ENCODE peak calls at places on chromosomes 11 and 22, in four cellular contexts. D is HCT116, S is occipital lobe, L is endothelial cell. O is an unnamed sample.

GRCh38 chr11:12167098-12167999 is 57.0 kb downstream of the MICAL2 start:
- DNase-seq in D (peak; percentile 95), S (no peak), L (no peak), O (peak; percentile 97)

GRCh38 chr11:45104006-45104789 is 42.2 kb upstream of the PRDM11 start:
- DNase-seq in D (no peak), S (no peak), L (no peak), O (no peak)

GRCh38 chr11:29312817-29313216 is 704.0 kb downstream of the KCNA4 start:
- DNase-seq in D (no peak), S (no peak), L (no peak), O (no peak)

GRCh38 chr11:74626604-74627003 is 34.2 kb downstream of the POLD3 start:
- DNase-seq in D (no peak), S (no peak), L (no peak), O (no peak)

GRCh38 chr22:37256075-37256726 is 12.1 kb upstream of the RAC2 start:
- DNase-seq in D (no peak), S (no peak), L (no peak), O (no peak)

GRCh38 chr11:71330349-71330748 is 78.0 kb upstream of the SHANK2 start:
- DNase-seq in D (no peak), S (no peak), L (no peak), O (no peak)

GRCh38 chr22:30539368-30539767 is 7.2 kb downstream of the SEC14L6 start:
- DNase-seq in D (no peak), S (no peak), L (no peak), O (no peak)

GRCh38 chr11:30960387-30960992 is 374.3 kb upstream of the MPPED2 start:
- DNase-seq in D (peak; percentile 35), S (no peak), L (no peak), O (no peak)

GRCh38 chr11:65814131-65814959 is 19.4 kb upstream of the SNX32 start:
- DNase-seq in D (no peak), S (no peak), L (no peak), O (no peak)

GRCh38 chr22:38305481-38306448 is 11.5 kb downstream of the CSNK1E start:
- DNase-seq in D (no peak), S (no peak), L (no peak), O (no peak)

GRCh38 chr22:30408388-30409101 is 11.7 kb downstream of the SEC14L2 start:
- DNase-seq in D (no peak), S (no peak), L (no peak), O (no peak)

GRCh38 chr11:123045101-123045500 is 16.8 kb downstream of the HSPA8 start:
- DNase-seq in D (no peak), S (no peak), L (no peak), O (no peak)

O was measured in SW 1271.